ENCODE peak calls at places on chromosomes 13 and 19, in four cellular contexts. B is mammary epithelial cell, Z is fibroblast of lung, L is colonic mucosa. F is an unnamed sample. For H3K4me1, the result is how much of the 10 kb centered on the place peaks cover.

GRCh38 chr19:16771618-16772017 is 52.0 kb downstream of the NWD1 start:
- DNase-seq in B (peak), L (peak), Z (peak), F (peak)

GRCh38 chr13:109156181-109156935 is 526.9 kb downstream of the MYO16 start:
- DNase-seq in Z (peak), B (peak), L (no peak), F (peak)

GRCh38 chr19:4063369-4064072 is 3.2 kb downstream of the ZBTB7A start:
- DNase-seq in Z (no peak), L (peak), B (no peak), F (no peak)

GRCh38 chr13:107376393-107377085 is 808.6 kb upstream of the ARGLU1 start:
- DNase-seq in Z (no peak), L (no peak), B (no peak), F (peak)

GRCh38 chr19:54312436-54313362 is at the start of gene LILRA5:
- DNase-seq in B (no peak), Z (no peak), L (no peak), F (no peak)

GRCh38 chr19:19461671-19462622 is 53.4 kb downstream of the TSSK6 start:
- DNase-seq in Z (peak), B (no peak), L (peak), F (peak)

GRCh38 chr13:75889427-75889826 is 253.3 kb downstream of the LMO7 start:
- DNase-seq in Z (no peak), B (no peak), L (no peak), F (no peak)

GRCh38 chr19:38544569-38545315 is 73.0 kb downstream of the MAP4K1 start:
- DNase-seq in L (no peak), Z (no peak), B (no peak), F (no peak)

GRCh38 chr13:111160648-111161047 is 45.5 kb downstream of the ARHGEF7 start:
- DNase-seq in Z (no peak), B (no peak), L (no peak), F (no peak)

GRCh38 chr19:18349524-18350128 is 9.2 kb downstream of the PGPEP1 start:
- DNase-seq in Z (peak), B (peak), L (peak), F (no peak)

GRCh38 chr19:3880471-3881271 is at the start of gene ATCAY:
- DNase-seq in Z (no peak), B (no peak), L (no peak), F (no peak)

GRCh38 chr13:42394361-42395065 is 122.6 kb downstream of the AKAP11 start:
- DNase-seq in Z (no peak), L (no peak), B (no peak), F (no peak)

GRCh38 chr13:110284809-110285519 is 22.0 kb downstream of the COL4A1 start:
- DNase-seq in B (no peak), Z (no peak), L (no peak), F (peak)

GRCh38 chr13:54185785-54186184 is 1157.2 kb downstream of the OLFM4 start:
- DNase-seq in Z (no peak), B (no peak), L (no peak), F (no peak)

GRCh38 chr19:32416749-32417469 is 11.3 kb downstream of the DPY19L3 start:
- DNase-seq in B (no peak), Z (no peak), L (no peak), F (peak)

GRCh38 chr13:47289578-47289977 is 392.7 kb upstream of the HTR2A start:
- DNase-seq in B (no peak), L (no peak), Z (no peak), F (no peak)

GRCh38 chr13:99307648-99308339 is 595 bp upstream of the GPR183 start:
- DNase-seq in B (peak), L (no peak), Z (peak), F (peak)

GRCh38 chr13:30569901-30570576 is 47.7 kb upstream of the USPL1 start:
- DNase-seq in L (peak), B (peak), Z (peak), F (peak)

GRCh38 chr13:32804673-32805260 is 211.5 kb upstream of the KL start:
- DNase-seq in B (peak), L (no peak), Z (peak), F (peak)

GRCh38 chr13:79988573-79988972 is 352.4 kb downstream of the SPRY2 start:
- DNase-seq in B (peak), Z (peak), L (no peak), F (peak)

DNA sequence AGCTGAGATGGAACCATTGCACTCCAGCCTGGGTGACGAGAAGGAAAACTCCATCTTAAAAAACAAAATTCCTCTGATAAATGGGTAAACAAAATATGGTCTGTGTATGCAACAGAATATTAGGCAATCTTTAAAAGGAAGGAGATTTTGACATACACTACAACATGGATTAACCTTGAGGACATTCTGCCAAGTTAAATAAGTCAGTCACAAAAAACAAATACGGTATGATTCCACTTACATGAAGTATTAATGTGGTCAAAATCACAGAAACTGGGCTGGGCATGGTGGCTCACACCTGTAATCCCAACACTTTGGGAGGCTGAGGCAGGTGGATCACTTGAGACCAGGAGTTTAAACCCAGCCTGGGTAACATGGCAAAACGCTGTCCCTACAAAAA is 3.0 kb upstream of the ZNF444 start:
- DNase-seq in Z (no peak), L (no peak), B (no peak), F (no peak)
- H3K4me1 ChIP-seq in Z (under half), L (under half), B (under half), F (under half)

GRCh38 chr13:101911752-101912151 is 459.3 kb downstream of the ITGBL1 start:
- DNase-seq in B (no peak), Z (no peak), L (no peak), F (no peak)
- H3K9ac ChIP-seq in B (no peak), Z (no peak), L (no peak), F (no peak)

DNA sequence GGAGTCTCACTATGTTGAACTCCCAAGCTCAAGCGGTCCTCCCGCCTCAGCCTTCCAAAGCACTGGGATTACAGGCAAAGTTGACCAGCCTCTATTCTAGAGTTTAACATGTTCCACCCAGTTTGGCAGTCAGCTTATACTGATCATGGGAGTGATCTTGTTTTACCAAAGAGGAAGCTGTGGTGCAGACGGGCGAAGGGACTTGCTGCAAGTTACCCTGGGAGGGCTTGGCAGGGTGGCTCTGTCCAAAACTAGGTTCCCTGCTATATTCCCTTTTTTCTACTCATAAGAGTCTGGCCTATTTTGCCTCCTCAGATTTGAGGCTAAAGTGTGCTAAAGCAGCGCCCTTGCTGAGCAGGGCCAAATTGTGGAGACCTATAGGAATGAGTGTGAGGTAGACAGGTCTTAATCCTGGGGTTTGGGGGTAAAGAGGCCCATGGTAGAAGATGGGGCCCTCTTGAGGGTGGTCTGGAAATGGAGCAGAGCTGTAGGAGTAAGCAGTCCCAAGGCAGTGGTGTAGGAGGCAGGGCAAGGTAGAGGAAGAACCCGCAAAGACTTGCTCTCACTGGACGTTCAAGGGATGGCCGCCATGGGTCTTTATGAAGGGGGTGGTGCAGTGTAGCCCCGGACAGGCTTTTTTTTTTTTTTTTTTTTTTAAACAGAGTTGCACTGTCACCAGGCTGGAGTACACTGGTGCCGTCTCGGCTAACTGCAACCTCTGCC is 3.3 kb downstream of the RPS19 start:
- DNase-seq in Z (no peak), B (no peak), L (no peak), F (no peak)
- H3K4me1 ChIP-seq in Z (under half), B (under half), L (under half), F (under half)

GRCh38 chr19:55471266-55471665 is 5.2 kb upstream of the ZNF628 start:
- DNase-seq in Z (no peak), B (no peak), L (no peak), F (no peak)

GRCh38 chr19:55474269-55475265 is 1.9 kb upstream of the ZNF628 start:
- DNase-seq in Z (no peak), B (peak), L (no peak), F (peak)

GRCh38 chr19:55473613-55474012 is 2.8 kb upstream of the ZNF628 start:
- DNase-seq in Z (no peak), L (no peak), B (no peak), F (no peak)

GRCh38 chr19:55473201-55473600 is 3.2 kb upstream of the ZNF628 start:
- DNase-seq in L (no peak), Z (no peak), B (no peak), F (no peak)

GRCh38 chr19:55472463-55472862 is 4.0 kb upstream of the ZNF628 start:
- DNase-seq in L (no peak), Z (peak), B (peak), F (peak)
- H3K9ac ChIP-seq in L (no peak), Z (no peak), B (no peak), F (peak)

DNA sequence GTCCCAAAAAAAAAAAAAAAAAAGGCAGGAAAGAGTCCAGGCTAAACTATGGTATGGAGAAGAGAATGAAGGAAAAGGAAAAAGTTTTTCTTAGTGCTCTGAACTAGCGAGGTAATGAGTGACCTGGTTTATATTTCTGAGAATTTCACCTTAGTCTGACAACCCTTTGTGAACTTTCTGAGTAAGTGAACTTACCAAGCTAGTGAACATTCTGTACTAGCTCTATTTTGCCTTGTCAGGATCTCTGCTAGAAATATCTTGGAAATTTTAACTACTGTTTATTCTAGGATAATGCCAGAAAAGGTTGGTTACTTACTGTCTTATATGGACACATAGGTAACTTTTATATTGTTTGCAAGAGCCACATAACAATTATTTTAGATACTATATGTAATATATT is 4.4 kb downstream of the TRIM13 start:
- DNase-seq in B (no peak), L (no peak), Z (no peak), F (no peak)
- H3K4me1 ChIP-seq in B (under half), L (under half), Z (under half), F (under half)

DNA sequence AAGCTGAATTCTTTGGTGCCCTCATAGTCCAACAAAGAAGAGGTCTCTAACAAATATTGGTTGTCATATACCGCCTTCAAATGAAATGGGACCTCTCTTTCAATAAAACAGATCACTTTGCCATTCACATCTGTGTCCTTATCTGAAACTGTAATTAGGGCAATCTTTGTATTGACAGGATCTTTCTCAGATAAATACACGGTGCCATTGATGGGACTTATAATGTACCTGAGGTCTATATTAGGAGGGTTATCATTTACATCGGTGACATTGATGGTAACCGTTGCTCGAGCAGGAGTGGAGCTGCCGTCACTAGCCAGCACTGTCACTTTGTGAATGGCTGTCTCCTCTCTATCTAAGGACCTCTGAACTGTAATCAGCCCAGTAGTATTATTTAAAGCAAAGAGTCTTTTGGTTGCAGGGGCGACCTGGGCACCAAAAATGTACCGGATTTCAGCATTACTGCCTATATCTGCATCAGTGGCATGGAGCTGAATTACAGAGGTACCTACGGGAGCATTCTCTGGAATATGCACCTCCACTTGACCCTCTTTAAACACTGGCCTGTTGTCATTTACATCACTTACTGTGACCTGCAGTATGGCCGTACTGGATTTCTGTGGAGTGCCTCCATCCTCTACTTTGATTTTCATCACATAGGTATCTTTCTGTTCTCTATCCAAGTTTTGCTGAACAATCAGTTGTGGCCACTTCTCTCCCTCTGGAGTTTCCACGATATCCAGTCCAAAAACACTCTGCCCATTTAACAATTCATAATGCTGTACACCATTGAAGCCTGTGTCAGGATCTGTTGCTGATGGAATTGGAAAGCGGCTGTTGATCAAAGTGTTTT is 2.8 kb downstream of the PCDH9 start:
- DNase-seq in Z (no peak), B (no peak), L (no peak), F (no peak)
- H3K9ac ChIP-seq in Z (no peak), B (no peak), L (no peak), F (no peak)

GRCh38 chr19:35899547-35900214 is 659 bp downstream of the NFKBID start:
- DNase-seq in B (peak), L (peak), Z (peak), F (peak)

GRCh38 chr19:35903550-35904179 is 1.3 kb downstream of the HCST start:
- DNase-seq in L (peak), B (peak), Z (peak), F (peak)

GRCh38 chr19:35902870-35903475 is 644 bp downstream of the HCST start:
- DNase-seq in B (no peak), L (no peak), Z (no peak), F (no peak)

GRCh38 chr19:35901055-35901644 is 810 bp upstream of the NFKBID start:
- DNase-seq in B (no peak), Z (no peak), L (no peak), F (peak)

GRCh38 chr19:35901854-35902661 is at the start of gene HCST:
- DNase-seq in L (no peak), Z (no peak), B (peak), F (peak)
- H3K4me1 ChIP-seq in L (under half), Z (under half), B (under half), F (under half)

DNA sequence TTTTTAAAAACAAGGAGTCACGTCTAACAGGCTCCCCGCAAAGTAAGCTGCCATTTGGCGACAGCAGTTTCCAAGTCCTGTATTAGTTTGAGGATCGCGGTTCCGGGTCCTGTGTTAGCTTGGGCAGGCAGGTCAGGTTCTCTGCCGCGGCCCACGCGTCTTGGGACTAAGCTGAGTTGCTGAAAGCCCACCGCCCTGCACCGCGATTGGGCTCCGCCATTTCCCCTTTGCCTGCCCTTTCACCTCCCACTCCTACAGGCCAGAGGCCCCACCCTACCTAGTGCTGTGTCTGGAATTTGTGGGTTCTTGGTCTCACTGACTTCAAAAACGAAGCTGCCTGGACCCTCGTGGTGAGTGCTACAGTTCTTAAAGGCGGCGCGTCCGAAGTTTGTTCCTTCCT is 6.8 kb downstream of the PARP4 start:
- DNase-seq in Z (no peak), B (no peak), L (no peak), F (no peak)
- H3K9ac ChIP-seq in Z (no peak), B (no peak), L (no peak), F (no peak)

DNA sequence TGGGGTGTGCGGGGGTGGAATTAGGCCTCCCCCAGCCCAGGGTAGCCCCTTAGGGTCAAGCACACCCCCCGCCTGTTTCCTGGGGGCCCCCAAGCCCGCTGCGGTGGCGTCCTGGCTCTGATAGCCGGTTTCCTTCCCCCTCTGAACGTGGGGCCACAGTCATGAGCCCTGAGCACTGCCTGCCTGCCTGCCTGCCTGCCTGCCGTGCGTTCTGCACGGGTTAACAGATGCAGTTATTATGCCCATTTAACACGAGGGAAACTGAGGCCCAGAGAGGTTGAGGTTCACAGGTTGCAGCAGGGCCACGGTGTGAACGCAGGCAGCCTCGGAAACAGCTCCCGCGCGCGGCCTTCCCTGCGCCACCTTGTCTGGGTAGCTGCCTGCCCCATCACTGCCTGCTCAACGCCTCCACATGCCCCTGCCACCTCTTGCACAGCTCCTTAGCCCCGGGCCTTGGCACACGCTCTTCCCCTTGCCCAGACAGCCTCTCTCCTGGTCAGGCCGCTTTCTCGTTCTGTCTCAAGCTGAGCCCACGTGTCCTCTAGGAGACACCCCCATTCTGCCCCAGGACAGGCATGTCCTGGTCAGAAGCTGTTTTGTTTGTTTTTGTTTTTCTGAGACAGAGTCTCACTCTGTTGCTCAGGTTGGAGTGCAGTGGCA is 1.2 kb upstream of the GAMT start:
- DNase-seq in B (peak), Z (no peak), L (no peak), F (no peak)
- H3K4me1 ChIP-seq in B (under half), Z (under half), L (under half), F (under half)

GRCh38 chr13:112324121-112324520 is 52.0 kb upstream of the SPACA7 start:
- DNase-seq in L (no peak), B (no peak), Z (no peak), F (no peak)

GRCh38 chr13:112322562-112322961 is 53.6 kb upstream of the SPACA7 start:
- DNase-seq in L (no peak), B (no peak), Z (no peak), F (no peak)

GRCh38 chr13:112325941-112326645 is 50.1 kb upstream of the SPACA7 start:
- DNase-seq in Z (no peak), B (no peak), L (no peak), F (no peak)

GRCh38 chr13:112326821-112327370 is 49.3 kb upstream of the SPACA7 start:
- DNase-seq in Z (no peak), B (no peak), L (no peak), F (no peak)

GRCh38 chr13:112325142-112325808 is 50.9 kb upstream of the SPACA7 start:
- DNase-seq in L (no peak), Z (no peak), B (no peak), F (no peak)
- H3K9ac ChIP-seq in L (no peak), Z (no peak), B (no peak), F (no peak)